ENCODE peak calls at places on chromosomes 1 and 21, in six cellular contexts. U is dorsolateral prefrontal cortex, N is thoracic aorta, L is colonic mucosa, Q is aorta, C is small intestine. O is an unnamed sample.

GRCh38 chr1:31759266-31760023 is 4.7 kb downstream of the ADGRB2 start:
- DNase-seq in U (no peak), N (no peak), L (no peak), Q (no peak), C (peak), O (peak)

GRCh38 chr1:101474039-101474665 is 237.3 kb downstream of the S1PR1 start:
- DNase-seq in U (no peak), N (no peak), L (no peak), Q (no peak), C (peak), O (no peak)

GRCh38 chr1:105138445-105138821 is 1388.7 kb downstream of the AMY1C start:
- DNase-seq in U (no peak), N (no peak), L (no peak), Q (no peak), C (no peak), O (no peak)

GRCh38 chr21:27536319-27536718 is 569.4 kb upstream of the ADAMTS5 start:
- DNase-seq in U (no peak), N (no peak), L (no peak), Q (no peak), C (no peak), O (no peak)

GRCh38 chr1:71857862-71858261 is 424.5 kb downstream of the NEGR1 start:
- DNase-seq in U (no peak), N (no peak), L (no peak), Q (no peak), C (no peak), O (no peak)

GRCh38 chr1:155218854-155219591 is 10.5 kb downstream of the MTX1 start:
- DNase-seq in U (peak), N (no peak), L (peak), Q (no peak), C (peak), O (peak)

GRCh38 chr1:41742219-41742618 is 176.5 kb downstream of the HIVEP3 start:
- DNase-seq in U (no peak), N (no peak), L (no peak), Q (no peak), C (no peak), O (no peak)

GRCh38 chr1:88979054-88979748 is 13.2 kb downstream of the KYAT3 start:
- DNase-seq in U (no peak), N (no peak), L (no peak), Q (no peak), C (no peak), O (no peak)

GRCh38 chr1:1318131-1318652 is 6.3 kb downstream of the INTS11 start:
- DNase-seq in U (no peak), N (peak), L (peak), Q (peak), C (peak), O (no peak)

GRCh38 chr1:229597877-229598276 is 28.0 kb downstream of the TAF5L start:
- DNase-seq in U (no peak), N (no peak), L (no peak), Q (no peak), C (no peak), O (no peak)

GRCh38 chr1:200866521-200866920 is 6.3 kb upstream of the GPR25 start:
- DNase-seq in U (no peak), N (no peak), L (no peak), Q (no peak), C (no peak), O (no peak)

GRCh38 chr1:178620584-178621475 is 104.2 kb upstream of the RALGPS2 start:
- DNase-seq in U (no peak), N (no peak), L (no peak), Q (no peak), C (no peak), O (no peak)

GRCh38 chr1:227131193-227131592 is 187.1 kb downstream of the CDC42BPA start:
- DNase-seq in U (no peak), N (no peak), L (no peak), Q (no peak), C (peak), O (no peak)

GRCh38 chr1:211734359-211734758 is 58.9 kb upstream of the NEK2 start:
- DNase-seq in U (no peak), N (no peak), L (no peak), Q (no peak), C (peak), O (peak)

GRCh38 chr1:44558883-44559282 is 115.4 kb downstream of the TMEM53 start:
- DNase-seq in U (no peak), N (no peak), L (no peak), Q (peak), C (no peak), O (no peak)

GRCh38 chr21:45296638-45297037 is 8.9 kb upstream of the POFUT2 start:
- DNase-seq in U (no peak), N (no peak), L (no peak), Q (no peak), C (no peak), O (no peak)

GRCh38 chr1:7586031-7586941 is 184.8 kb upstream of the VAMP3 start:
- DNase-seq in U (no peak), N (no peak), L (no peak), Q (peak), C (peak), O (no peak)

GRCh38 chr1:27018316-27018715 is 5.7 kb upstream of the TENT5B start:
- DNase-seq in U (no peak), N (no peak), L (no peak), Q (no peak), C (no peak), O (no peak)

GRCh38 chr21:36134820-36135390 is at the start of gene CBR3:
- DNase-seq in U (no peak), N (no peak), L (peak), Q (peak), C (peak), O (peak)

GRCh38 chr1:95049935-95050334 is 22.8 kb downstream of the ALG14 start:
- DNase-seq in U (no peak), N (no peak), L (no peak), Q (no peak), C (no peak), O (no peak)

GRCh38 chr1:96999191-96999590 is 277.6 kb downstream of the PTBP2 start:
- DNase-seq in U (no peak), N (no peak), L (no peak), Q (no peak), C (no peak), O (no peak)

GRCh38 chr1:99004270-99005141 is at the start of gene PLPPR5:
- DNase-seq in U (no peak), N (no peak), L (no peak), Q (peak), C (no peak), O (peak)

GRCh38 chr1:214516434-214517326 is 34.7 kb downstream of the PTPN14 start:
- DNase-seq in U (no peak), N (no peak), L (peak), Q (no peak), C (peak), O (no peak)

GRCh38 chr1:31609512-31609911 is 8.0 kb upstream of the HCRTR1 start:
- DNase-seq in U (no peak), N (no peak), L (no peak), Q (no peak), C (no peak), O (no peak)

GRCh38 chr1:193417420-193417819 is 231.0 kb upstream of the B3GALT2 start:
- DNase-seq in U (no peak), N (no peak), L (no peak), Q (no peak), C (no peak), O (no peak)

GRCh38 chr1:64848812-64849211 is 103.9 kb downstream of the RAVER2 start:
- DNase-seq in U (no peak), N (no peak), L (no peak), Q (no peak), C (no peak), O (no peak)

GRCh38 chr1:57369889-57370288 is 54.0 kb downstream of the DAB1 start:
- DNase-seq in U (no peak), N (no peak), L (no peak), Q (no peak), C (no peak), O (no peak)

GRCh38 chr1:111204211-111204883 is 3.9 kb upstream of the DENND2D start:
- DNase-seq in U (no peak), N (no peak), L (peak), Q (peak), C (peak), O (no peak)

GRCh38 chr1:37574834-37575479 is 18.2 kb downstream of the DNALI1 start:
- DNase-seq in U (no peak), N (no peak), L (no peak), Q (no peak), C (no peak), O (no peak)

GRCh38 chr1:21507511-21508270 is 1.5 kb upstream of the ALPL start:
- DNase-seq in U (no peak), N (no peak), L (no peak), Q (no peak), C (no peak), O (no peak)

GRCh38 chr1:21510885-21511578 is 1.8 kb downstream of the ALPL start:
- DNase-seq in U (no peak), N (no peak), L (no peak), Q (no peak), C (no peak), O (no peak)

GRCh38 chr1:21510113-21510493 is 880 bp downstream of the ALPL start:
- DNase-seq in U (no peak), N (no peak), L (no peak), Q (no peak), C (no peak), O (peak)

GRCh38 chr1:21508580-21509350 is 458 bp upstream of the ALPL start:
- DNase-seq in U (no peak), N (no peak), L (peak), Q (peak), C (peak), O (peak)

GRCh38 chr1:21509351-21510112 is at the start of gene ALPL:
- DNase-seq in U (no peak), N (no peak), L (no peak), Q (no peak), C (no peak), O (peak)
- H3K4me3 ChIP-seq in U (peak), N (peak), L (no peak), Q (no peak), C (no peak), O (peak)

DNA sequence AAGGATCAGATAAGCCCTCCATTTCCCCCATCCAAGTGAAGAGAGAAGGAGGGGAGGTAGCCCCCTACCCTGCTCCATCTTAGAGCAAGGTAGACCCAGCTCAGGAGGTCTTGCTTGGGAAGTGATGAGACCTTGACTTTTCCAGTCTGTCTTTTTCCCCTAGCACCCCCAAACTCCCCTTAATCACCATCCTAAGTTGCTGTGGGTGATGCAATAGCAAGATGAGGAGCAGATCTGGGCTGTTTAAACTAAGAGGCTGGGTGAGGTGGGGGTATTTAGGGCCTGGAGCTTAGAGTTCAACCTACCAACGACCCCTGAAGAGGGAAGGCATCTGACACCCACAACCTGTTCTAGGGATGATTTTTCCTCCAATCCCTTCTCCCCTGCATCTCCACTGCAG is 1.7 kb downstream of the ATP1A2 start:
- DNase-seq in U (no peak), N (no peak), L (no peak), Q (no peak), C (no peak), O (no peak)
- H3K27ac ChIP-seq in U (peak), N (peak), L (no peak), Q (no peak), C (no peak), O (no peak)

GRCh38 chr1:15916417-15916816 is 59.5 kb downstream of the ZBTB17 start:
- DNase-seq in U (no peak), N (no peak), L (no peak), Q (no peak), C (no peak), O (no peak)
- H3K4me3 ChIP-seq in U (no peak), N (no peak), L (no peak), Q (no peak), C (no peak), O (no peak)

DNA sequence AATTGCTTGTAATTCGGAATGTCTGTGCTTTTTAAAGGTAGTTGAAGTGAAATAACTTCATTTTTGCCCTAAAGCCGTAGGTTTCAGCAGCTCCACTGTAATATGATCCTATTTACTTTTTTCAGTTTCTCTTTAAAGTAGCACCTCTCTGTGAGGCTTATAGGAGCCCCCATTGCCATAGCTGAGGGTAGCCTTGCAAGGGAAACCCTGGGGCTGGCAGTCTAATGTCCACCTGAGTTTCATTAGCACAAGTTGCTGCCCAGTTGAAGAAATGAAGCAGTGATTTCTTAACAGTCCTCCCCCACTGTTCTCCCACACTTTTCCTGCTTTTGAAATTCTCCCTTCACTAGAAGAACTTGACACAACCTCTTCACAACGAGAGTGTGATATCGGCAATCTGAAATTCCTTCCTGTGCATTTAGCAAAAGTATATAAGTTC is 1.5 kb downstream of the HMCN1 start:
- DNase-seq in U (no peak), N (no peak), L (no peak), Q (no peak), C (no peak), O (no peak)
- H3K27ac ChIP-seq in U (no peak), N (peak), L (no peak), Q (peak), C (no peak), O (no peak)

GRCh38 chr1:166080277-166080964 is 86.4 kb downstream of the FAM78B start:
- DNase-seq in U (no peak), N (no peak), L (no peak), Q (no peak), C (no peak), O (peak)
- H3K4me3 ChIP-seq in U (no peak), N (no peak), L (no peak), Q (no peak), C (no peak), O (no peak)

DNA sequence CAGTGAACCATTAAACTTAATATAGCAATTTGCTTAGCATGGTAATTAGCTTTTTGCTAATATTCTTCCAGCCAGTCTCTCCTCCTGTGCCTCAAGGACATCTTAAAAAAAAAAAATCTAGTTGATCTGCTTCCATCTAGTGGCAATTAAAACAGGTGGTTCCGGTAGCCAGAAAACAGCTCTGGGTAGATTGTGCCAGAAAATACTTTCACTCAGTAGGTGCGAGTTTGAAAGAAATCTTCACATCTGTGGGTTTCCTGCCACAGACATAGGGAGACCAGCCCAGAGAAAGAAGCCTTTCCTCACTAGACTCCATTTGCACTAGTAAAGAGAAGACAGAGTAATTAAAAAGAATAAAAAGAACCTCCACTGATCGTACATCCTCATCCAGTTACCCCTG is 17.1 kb downstream of the SELL start:
- DNase-seq in U (no peak), N (no peak), L (no peak), Q (no peak), C (peak), O (no peak)
- H3K27ac ChIP-seq in U (no peak), N (no peak), L (no peak), Q (no peak), C (no peak), O (no peak)

DNA sequence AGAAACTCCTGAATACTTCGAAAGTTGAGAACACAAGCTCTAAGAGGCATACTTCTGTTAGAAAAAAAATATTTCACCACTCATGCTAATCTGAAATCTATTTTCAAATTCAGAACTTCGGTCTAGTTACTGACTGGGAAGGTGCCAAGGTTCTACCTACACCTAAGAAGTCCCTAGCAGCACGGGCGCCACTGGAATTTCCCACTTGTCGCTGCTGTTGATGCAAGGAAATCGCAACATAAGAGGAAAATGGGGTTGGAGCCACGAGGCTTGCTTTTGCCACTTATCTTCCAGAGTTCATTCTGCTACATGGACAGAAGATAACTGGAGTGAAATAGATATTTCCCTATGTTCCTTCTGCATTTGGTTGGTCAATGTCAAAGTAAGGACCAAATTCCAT is 47.3 kb downstream of the RCAN1 start:
- DNase-seq in U (no peak), N (no peak), L (no peak), Q (no peak), C (no peak), O (no peak)
- H3K4me3 ChIP-seq in U (no peak), N (no peak), L (no peak), Q (no peak), C (no peak), O (no peak)

DNA sequence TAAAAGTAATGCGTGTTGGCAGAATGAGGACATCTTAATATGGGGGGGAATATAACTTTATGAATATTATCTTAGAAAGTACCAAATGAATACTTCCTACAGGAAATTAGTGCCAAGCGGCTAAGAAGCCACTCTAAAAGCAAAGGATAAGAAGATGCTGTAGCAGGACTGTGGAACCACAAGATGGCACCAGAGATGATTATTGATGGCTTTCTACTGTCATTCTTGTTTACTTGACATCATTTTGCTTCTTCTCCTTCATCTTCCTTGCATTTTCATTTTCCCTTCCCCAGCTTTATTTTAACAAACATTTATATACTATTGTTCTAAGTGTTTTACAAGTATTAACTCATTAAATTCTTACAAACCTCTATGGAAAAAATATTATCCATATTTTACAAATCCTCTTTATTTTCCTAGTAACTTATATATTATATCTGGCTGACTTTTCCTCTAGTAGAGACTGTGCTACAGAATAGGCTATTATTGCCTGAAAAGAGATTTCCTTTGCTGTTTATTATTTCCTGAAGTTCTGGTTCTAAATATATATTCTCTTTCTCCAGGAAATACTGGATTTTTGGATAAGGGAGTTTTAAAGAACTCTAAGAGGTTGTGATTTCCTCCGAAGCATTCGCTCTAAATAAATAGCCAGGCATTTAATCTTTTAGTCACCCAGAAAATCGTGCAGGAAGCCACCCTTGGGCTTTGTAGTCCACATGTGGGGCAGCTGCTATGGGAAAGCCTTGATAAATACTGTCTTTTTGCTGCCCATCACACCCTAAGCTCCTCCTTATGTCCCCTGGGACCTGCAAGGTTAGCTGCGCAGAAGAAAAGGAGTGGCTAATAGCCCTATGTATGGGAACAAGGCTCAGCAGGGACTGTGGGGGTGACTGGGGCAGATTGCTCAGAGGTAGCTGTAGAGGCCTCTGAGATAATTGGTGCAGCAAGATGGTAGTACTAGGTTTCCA is 69.8 kb downstream of the TPR start:
- DNase-seq in U (no peak), N (no peak), L (no peak), Q (no peak), C (peak), O (peak)
- H3K27ac ChIP-seq in U (no peak), N (no peak), L (no peak), Q (no peak), C (no peak), O (no peak)

DNA sequence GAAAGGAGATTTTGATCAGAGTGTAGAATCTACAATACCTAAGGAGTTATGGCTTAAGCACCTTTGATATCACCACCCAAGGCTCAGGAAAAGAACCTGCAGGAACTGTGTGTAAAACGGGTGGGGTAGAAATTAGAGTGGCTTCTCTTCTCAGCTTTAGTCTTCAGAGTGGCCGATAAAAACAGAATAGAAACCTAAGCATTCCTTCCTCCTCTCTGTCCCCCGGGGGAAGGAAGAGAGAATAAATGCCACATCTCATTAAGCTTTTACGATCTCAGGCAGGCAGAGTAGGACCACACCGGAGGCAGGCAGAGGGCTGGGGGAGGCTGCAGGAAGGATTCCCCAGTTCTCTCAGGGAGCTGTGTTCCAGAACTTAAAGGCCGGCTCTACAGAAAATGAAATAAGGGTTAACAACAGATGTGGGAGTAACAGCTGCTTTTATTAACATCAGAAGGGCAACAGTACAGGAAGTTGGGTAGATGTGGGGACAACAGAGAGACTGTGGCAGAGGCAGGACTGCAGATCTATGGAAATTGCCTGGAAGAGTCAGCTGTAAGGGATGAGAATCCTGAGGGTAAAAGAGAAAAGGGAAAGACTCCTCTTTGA is 24.5 kb upstream of the MEF2D start:
- DNase-seq in U (no peak), N (no peak), L (no peak), Q (no peak), C (no peak), O (no peak)
- H3K4me3 ChIP-seq in U (no peak), N (peak), L (no peak), Q (no peak), C (no peak), O (no peak)

GRCh38 chr1:2522230-2522629 is 4.2 kb downstream of the PANK4 start:
- DNase-seq in U (no peak), N (no peak), L (no peak), Q (no peak), C (no peak), O (no peak)

GRCh38 chr1:2520806-2521205 is 5.6 kb downstream of the PANK4 start:
- DNase-seq in U (no peak), N (no peak), L (no peak), Q (no peak), C (no peak), O (no peak)

GRCh38 chr1:2525524-2525895 is 886 bp downstream of the PANK4 start:
- DNase-seq in U (no peak), N (no peak), L (no peak), Q (no peak), C (no peak), O (no peak)

GRCh38 chr1:2523891-2524609 is 2.3 kb downstream of the PANK4 start:
- DNase-seq in U (no peak), N (no peak), L (no peak), Q (no peak), C (no peak), O (no peak)

GRCh38 chr1:2523191-2523890 is 3.1 kb downstream of the PANK4 start:
- DNase-seq in U (no peak), N (no peak), L (no peak), Q (no peak), C (no peak), O (peak)
- H3K27ac ChIP-seq in U (no peak), N (no peak), L (no peak), Q (no peak), C (peak), O (no peak)